ENCODE peak calls at places on chromosomes 3 and 15, in seven cellular contexts. R is fibroblast of pulmonary artery; P is stimulated activated CD8-positive, alpha-beta memory T cell treated with anti-CD3 and anti-CD28 coated beads, Interleukin-7, amount 100 ng/mL, for 1 hour; O is COR-L47; H is stromal cell of bone marrow; A is myocyte; M is brain microvascular endothelial cell. Y is an unnamed sample.

GRCh38 chr3:193510154-193510553 is 44.5 kb downstream of the ATP13A4 start:
- DNase-seq in R (no peak), P (no peak), O (no peak), H (no peak), A (no peak), M (no peak), Y (no peak)

GRCh38 chr15:74529911-74530310 is 11.1 kb upstream of the ARID3B start:
- DNase-seq in R (peak; percentile 84), P (no peak), O (no peak), H (no peak), A (no peak), M (peak; percentile 75), Y (no peak)

GRCh38 chr3:197202694-197203093 is 95.7 kb downstream of the DLG1 start:
- DNase-seq in R (no peak), P (no peak), O (no peak), H (no peak), A (no peak), M (no peak), Y (no peak)

GRCh38 chr15:44034933-44035624 is 160.0 kb downstream of the FRMD5 start:
- DNase-seq in R (peak; percentile 84), P (no peak), O (no peak), H (peak; percentile 82), A (peak; percentile 36), M (peak; percentile 56), Y (peak; percentile 59)

GRCh38 chr15:80803580-80804525 is 24.7 kb downstream of the CEMIP start:
- DNase-seq in R (no peak), P (no peak), O (no peak), H (no peak), A (no peak), M (no peak), Y (no peak)

GRCh38 chr3:170520996-170521395 is 64.9 kb downstream of the SLC7A14 start:
- DNase-seq in R (no peak), P (no peak), O (no peak), H (no peak), A (no peak), M (no peak), Y (no peak)

GRCh38 chr3:62051506-62051905 is 321.8 kb downstream of the FEZF2 start:
- DNase-seq in R (peak; percentile 40), P (no peak), O (peak; percentile 47), H (no peak), A (peak; percentile 24), M (peak; percentile 45), Y (no peak)

GRCh38 chr3:173825731-173826130 is 428.2 kb downstream of the NLGN1 start:
- DNase-seq in R (no peak), P (no peak), O (no peak), H (no peak), A (no peak), M (no peak), Y (no peak)

GRCh38 chr3:172530101-172530561 is 6.9 kb upstream of the TNFSF10 start:
- DNase-seq in R (no peak), P (no peak), O (no peak), H (no peak), A (no peak), M (no peak), Y (no peak)